ENCODE peak calls at places on chromosomes 2 and 18, in five cellular contexts. S, D, W, P and I are unnamed samples.
A peak's percentile ranks its signal among the peaks of the same experiment; 100 is the strongest.

GRCh38 chr2:241399941-241400922 is 44.1 kb downstream of the FARP2 start:
- DNase-seq in S (no peak), D (no peak), W (no peak), P (no peak), I (no peak)

GRCh38 chr2:38716185-38716584 is 35.0 kb downstream of the SRSF7 start:
- DNase-seq in S (no peak), D (no peak), W (no peak), P (no peak), I (no peak)

GRCh38 chr2:84957771-84958134 is 13.2 kb upstream of the KCMF1 start:
- DNase-seq in S (no peak), D (no peak), W (no peak), P (no peak), I (no peak)

GRCh38 chr2:18598848-18599484 is 9.6 kb upstream of the NT5C1B start:
- DNase-seq in S (no peak), D (no peak), W (no peak), P (no peak), I (no peak)

GRCh38 chr2:207892676-207893402 is 123.1 kb upstream of the FZD5 start:
- DNase-seq in S (no peak), D (no peak), W (no peak), P (no peak), I (no peak)

GRCh38 chr2:20576598-20577115 is 74.2 kb downstream of the HS1BP3 start:
- DNase-seq in S (no peak), D (no peak), W (no peak), P (peak; percentile 8), I (no peak)

GRCh38 chr18:8808001-8808400 is 102.6 kb downstream of the MTCL1 start:
- DNase-seq in S (no peak), D (no peak), W (no peak), P (no peak), I (no peak)

GRCh38 chr2:20351555-20352229 is 1.0 kb upstream of the PUM2 start:
- DNase-seq in S (no peak), D (no peak), W (no peak), P (no peak), I (no peak)

GRCh38 chr18:48979944-48980890 is 29.5 kb upstream of the SMAD7 start:
- DNase-seq in S (no peak), D (no peak), W (no peak), P (no peak), I (no peak)

GRCh38 chr2:195027947-195028346 is 629.1 kb upstream of the SLC39A10 start:
- DNase-seq in S (no peak), D (no peak), W (no peak), P (no peak), I (no peak)

GRCh38 chr2:201432551-201433388 is 18.5 kb downstream of the TRAK2 start:
- DNase-seq in S (no peak), D (peak; percentile 31), W (no peak), P (no peak), I (no peak)

GRCh38 chr2:239224249-239224605 is 176.6 kb downstream of the HDAC4 start:
- DNase-seq in S (no peak), D (no peak), W (peak; percentile 65), P (no peak), I (no peak)

GRCh38 chr2:32937602-32938450 is 8.9 kb upstream of the LTBP1 start:
- DNase-seq in S (no peak), D (no peak), W (no peak), P (no peak), I (no peak)

GRCh38 chr18:32301976-32302743 is 112.3 kb downstream of the MEP1B start:
- DNase-seq in S (no peak), D (no peak), W (peak; percentile 72), P (no peak), I (no peak)

GRCh38 chr2:119429225-119430000 is 2.2 kb upstream of the TMEM37 start:
- DNase-seq in S (no peak), D (no peak), W (peak; percentile 56), P (no peak), I (no peak)

GRCh38 chr2:71454221-71455010 is 1.1 kb downstream of the DYSF start:
- DNase-seq in S (peak; percentile 91), D (peak; percentile 73), W (peak; percentile 71), P (no peak), I (no peak)
- H3K4me1 ChIP-seq in S (peaks cover 79% of the 10 kb centered on the region), D (peaks cover 98% of the 10 kb centered on the region), W (peaks cover 26% of the 10 kb centered on the region), P (peaks cover 12% of the 10 kb centered on the region), I (no peaks in the 10 kb centered on the region)

DNA sequence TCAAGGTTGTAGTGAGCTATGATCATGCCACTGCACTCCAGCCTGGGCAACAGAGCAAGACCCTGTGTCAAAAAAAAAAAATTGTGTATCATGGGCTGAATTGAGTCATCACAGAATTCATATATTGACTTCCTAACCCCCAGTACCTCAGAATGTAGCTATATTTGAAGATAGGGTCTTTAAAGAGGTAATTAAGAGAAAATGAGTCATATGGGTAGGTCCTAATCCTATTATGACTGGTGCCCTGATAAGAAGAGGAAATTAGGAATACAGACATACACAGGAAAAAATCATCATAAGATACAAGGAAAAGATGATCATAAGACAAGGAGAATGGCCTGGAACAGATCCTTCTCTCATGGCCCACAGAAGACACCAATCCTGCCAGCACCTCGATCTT is 466.4 kb upstream of the ACVR2A start:
- DNase-seq in S (no peak), D (no peak), W (no peak), P (no peak), I (no peak)
- H3K4me1 ChIP-seq in S (peaks cover 9% of the 10 kb centered on the region), D (peaks cover 13% of the 10 kb centered on the region), W (no peaks in the 10 kb centered on the region), P (no peaks in the 10 kb centered on the region), I (no peaks in the 10 kb centered on the region)

GRCh38 chr2:55106148-55106547 is 55.9 kb upstream of the RTN4 start:
- DNase-seq in S (no peak), D (no peak), W (no peak), P (no peak), I (no peak)

GRCh38 chr2:55107428-55107827 is 57.2 kb upstream of the RTN4 start:
- DNase-seq in S (no peak), D (no peak), W (no peak), P (no peak), I (no peak)

GRCh38 chr2:55108456-55108855 is 58.2 kb upstream of the RTN4 start:
- DNase-seq in S (no peak), D (no peak), W (no peak), P (no peak), I (no peak)

GRCh38 chr2:55103039-55103438 is 52.8 kb upstream of the RTN4 start:
- DNase-seq in S (no peak), D (no peak), W (no peak), P (no peak), I (no peak)

DNA sequence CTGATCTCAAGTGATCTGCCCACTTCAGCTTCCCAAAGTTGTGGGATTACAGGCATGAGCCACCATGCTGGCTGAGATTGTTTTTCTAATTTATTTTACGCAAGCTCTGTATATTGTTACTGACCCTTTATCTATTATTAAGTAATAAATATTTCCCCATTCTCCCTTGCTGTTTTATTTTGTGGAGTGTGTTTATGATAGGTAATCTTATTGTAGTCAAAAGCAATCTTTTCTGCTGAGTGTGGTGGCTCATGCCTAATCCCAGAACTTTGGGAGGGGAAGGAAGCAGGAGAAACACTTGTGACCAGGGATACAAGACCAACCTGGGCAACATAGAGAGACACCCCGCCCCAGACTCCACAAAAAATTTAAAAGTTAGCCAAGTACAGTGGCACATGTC is 55.2 kb upstream of the RTN4 start:
- DNase-seq in S (no peak), D (no peak), W (no peak), P (no peak), I (no peak)
- H3K4me1 ChIP-seq in S (peaks cover 14% of the 10 kb centered on the region), D (peaks cover 40% of the 10 kb centered on the region), W (peaks cover 26% of the 10 kb centered on the region), P (no peaks in the 10 kb centered on the region), I (no peaks in the 10 kb centered on the region)

GRCh38 chr2:24917086-24917485 is 3.0 kb downstream of the ADCY3 start:
- DNase-seq in S (no peak), D (no peak), W (no peak), P (no peak), I (no peak)

GRCh38 chr2:24919100-24919976 is 699 bp downstream of the ADCY3 start:
- DNase-seq in S (peak; percentile 58), D (no peak), W (no peak), P (no peak), I (no peak)

GRCh38 chr2:24915796-24916195 is 4.2 kb downstream of the ADCY3 start:
- DNase-seq in S (no peak), D (peak; percentile 29), W (no peak), P (no peak), I (no peak)

GRCh38 chr2:24918326-24919099 is 1.5 kb downstream of the ADCY3 start:
- DNase-seq in S (no peak), D (no peak), W (no peak), P (no peak), I (no peak)

GRCh38 chr2:24917731-24918325 is 2.2 kb downstream of the ADCY3 start:
- DNase-seq in S (no peak), D (no peak), W (no peak), P (no peak), I (peak; percentile 32)
- H3K4me1 ChIP-seq in S (no peaks in the 10 kb centered on the region), D (peaks cover 16% of the 10 kb centered on the region), W (no peaks in the 10 kb centered on the region), P (peaks cover 2% of the 10 kb centered on the region), I (peaks cover 27% of the 10 kb centered on the region)

GRCh38 chr2:158489366-158490112 is 32.8 kb downstream of the PKP4 start:
- DNase-seq in S (no peak), D (no peak), W (no peak), P (no peak), I (no peak)
- H3K4me1 ChIP-seq in S (peaks cover 30% of the 10 kb centered on the region), D (peaks cover 63% of the 10 kb centered on the region), W (peaks cover 16% of the 10 kb centered on the region), P (peaks cover 7% of the 10 kb centered on the region), I (peaks cover 9% of the 10 kb centered on the region)

GRCh38 chr18:58360324-58360723 is 268.6 kb downstream of the ALPK2 start:
- DNase-seq in S (no peak), D (no peak), W (no peak), P (no peak), I (no peak)
- H3K4me1 ChIP-seq in S (peaks cover 5% of the 10 kb centered on the region), D (peaks cover 22% of the 10 kb centered on the region), W (peaks cover 4% of the 10 kb centered on the region), P (no peaks in the 10 kb centered on the region), I (peaks cover 3% of the 10 kb centered on the region)

DNA sequence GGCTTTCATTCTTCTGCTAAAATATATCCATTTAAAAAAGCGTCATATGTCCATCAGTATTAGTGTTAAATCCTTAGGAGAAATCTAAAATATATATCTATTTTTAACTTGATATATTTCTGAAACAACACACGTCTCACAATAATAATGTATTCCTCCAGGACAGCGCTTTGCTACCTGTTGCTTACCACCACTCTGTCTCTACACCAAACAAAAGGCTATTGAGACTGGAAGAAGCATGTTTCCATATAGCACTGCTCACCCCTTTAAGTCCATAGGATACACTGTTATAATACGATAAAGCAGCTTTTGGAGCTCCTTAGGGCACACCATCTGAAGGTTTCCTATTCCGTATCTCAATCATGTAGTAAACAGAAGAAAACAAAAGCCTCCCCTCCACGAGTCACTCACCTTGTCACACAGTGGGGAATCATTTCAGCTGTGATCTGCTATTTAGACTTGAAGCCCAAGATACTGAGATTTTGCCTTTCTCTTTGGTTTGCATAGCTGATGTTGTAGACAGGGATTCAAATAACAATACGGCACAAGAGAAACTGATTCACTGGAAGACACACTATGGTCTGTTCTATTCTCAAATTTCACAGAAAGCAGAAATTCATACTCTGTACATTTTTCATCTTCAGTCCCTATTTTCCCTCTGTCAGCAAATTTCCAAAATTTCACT is 187.3 kb downstream of the TCF4 start:
- DNase-seq in S (no peak), D (no peak), W (no peak), P (no peak), I (no peak)
- H3K4me1 ChIP-seq in S (peaks cover 59% of the 10 kb centered on the region), D (peaks cover 76% of the 10 kb centered on the region), W (peaks cover 11% of the 10 kb centered on the region), P (no peaks in the 10 kb centered on the region), I (peaks cover 11% of the 10 kb centered on the region)